ENCODE peak calls at places on chromosomes 4 and X, in nine cellular contexts. One of them, this sample, is unnamed.

GRCh38 chr4:1862055-1862911 is 6.3 kb upstream of the LETM1 start:
- DNase-seq in SK-N-SH: no peak
- DNase-seq in fibroblast of lung: no peak
- DNase-seq in mesenchymal stem cell: no peak
- DNase-seq in neural progenitor cell: no peak
- DNase-seq in aorta: no peak
- DNase-seq in effector memory CD4-positive, alpha-beta T cell: no peak
- DNase-seq in heart right ventricle: no peak
- DNase-seq in adrenal gland: no peak
- DNase-seq in this sample: peak; percentile 85

GRCh38 chr4:59044316-59044715 is 1934.1 kb upstream of the IGFBP7 start:
- DNase-seq in SK-N-SH: no peak
- DNase-seq in fibroblast of lung: no peak
- DNase-seq in mesenchymal stem cell: no peak
- DNase-seq in neural progenitor cell: no peak
- DNase-seq in aorta: no peak
- DNase-seq in effector memory CD4-positive, alpha-beta T cell: no peak
- DNase-seq in heart right ventricle: no peak
- DNase-seq in adrenal gland: no peak
- DNase-seq in this sample: no peak

GRCh38 chr4:155481150-155481549 is 104.4 kb upstream of the MAP9 start:
- DNase-seq in SK-N-SH: no peak
- DNase-seq in fibroblast of lung: no peak
- DNase-seq in mesenchymal stem cell: no peak
- DNase-seq in neural progenitor cell: no peak
- DNase-seq in aorta: no peak
- DNase-seq in effector memory CD4-positive, alpha-beta T cell: no peak
- DNase-seq in heart right ventricle: no peak
- DNase-seq in adrenal gland: no peak
- DNase-seq in this sample: no peak

GRCh38 chr4:148004228-148004813 is 272.4 kb downstream of the ARHGAP10 start:
- DNase-seq in SK-N-SH: no peak
- DNase-seq in fibroblast of lung: no peak
- DNase-seq in mesenchymal stem cell: no peak
- DNase-seq in neural progenitor cell: no peak
- DNase-seq in aorta: no peak
- DNase-seq in effector memory CD4-positive, alpha-beta T cell: no peak
- DNase-seq in heart right ventricle: peak; percentile 47
- DNase-seq in adrenal gland: no peak
- DNase-seq in this sample: no peak

GRCh38 chr4:73734405-73735070 is 5.8 kb upstream of the CXCL8 start:
- DNase-seq in SK-N-SH: no peak
- DNase-seq in fibroblast of lung: peak; percentile 49
- DNase-seq in mesenchymal stem cell: peak; percentile 77
- DNase-seq in neural progenitor cell: no peak
- DNase-seq in aorta: no peak
- DNase-seq in effector memory CD4-positive, alpha-beta T cell: no peak
- DNase-seq in heart right ventricle: no peak
- DNase-seq in adrenal gland: no peak
- DNase-seq in this sample: no peak

GRCh38 chrX:72269671-72270251 is 7.3 kb downstream of the RPS4X start:
- DNase-seq in SK-N-SH: no peak
- DNase-seq in fibroblast of lung: peak; percentile 76
- DNase-seq in mesenchymal stem cell: peak; percentile 69
- DNase-seq in neural progenitor cell: no peak
- DNase-seq in aorta: no peak
- DNase-seq in effector memory CD4-positive, alpha-beta T cell: peak; percentile 18
- DNase-seq in heart right ventricle: no peak
- DNase-seq in adrenal gland: peak; percentile 65
- DNase-seq in this sample: no peak

GRCh38 chr4:80017125-80017854 is 55.7 kb downstream of the ANTXR2 start:
- DNase-seq in SK-N-SH: no peak
- DNase-seq in fibroblast of lung: peak; percentile 95
- DNase-seq in mesenchymal stem cell: peak; percentile 92
- DNase-seq in neural progenitor cell: no peak
- DNase-seq in aorta: no peak
- DNase-seq in effector memory CD4-positive, alpha-beta T cell: no peak
- DNase-seq in heart right ventricle: no peak
- DNase-seq in adrenal gland: no peak
- DNase-seq in this sample: no peak

GRCh38 chrX:23008431-23009099 is 8.8 kb downstream of the DDX53 start:
- DNase-seq in SK-N-SH: peak; percentile 20
- DNase-seq in fibroblast of lung: peak; percentile 49
- DNase-seq in mesenchymal stem cell: peak; percentile 40
- DNase-seq in neural progenitor cell: peak; percentile 44
- DNase-seq in aorta: no peak
- DNase-seq in effector memory CD4-positive, alpha-beta T cell: no peak
- DNase-seq in heart right ventricle: no peak
- DNase-seq in adrenal gland: no peak
- DNase-seq in this sample: peak; percentile 31

GRCh38 chrX:133414399-133415275 is 652 bp downstream of the GPC4 start:
- DNase-seq in SK-N-SH: peak; percentile 51
- DNase-seq in fibroblast of lung: peak; percentile 28
- DNase-seq in mesenchymal stem cell: peak; percentile 30
- DNase-seq in neural progenitor cell: peak; percentile 64
- DNase-seq in aorta: peak; percentile 79
- DNase-seq in effector memory CD4-positive, alpha-beta T cell: no peak
- DNase-seq in heart right ventricle: peak; percentile 31
- DNase-seq in adrenal gland: no peak
- DNase-seq in this sample: peak; percentile 73

GRCh38 chr4:16893141-16893571 is 5.3 kb downstream of the LDB2 start:
- DNase-seq in SK-N-SH: no peak
- DNase-seq in fibroblast of lung: peak; percentile 80
- DNase-seq in mesenchymal stem cell: peak; percentile 18
- DNase-seq in neural progenitor cell: no peak
- DNase-seq in aorta: no peak
- DNase-seq in effector memory CD4-positive, alpha-beta T cell: no peak
- DNase-seq in heart right ventricle: no peak
- DNase-seq in adrenal gland: no peak
- DNase-seq in this sample: no peak

GRCh38 chrX:129115104-129115503 is 408.2 kb downstream of the SMARCA1 start:
- DNase-seq in SK-N-SH: peak; percentile 47
- DNase-seq in fibroblast of lung: peak; percentile 3
- DNase-seq in mesenchymal stem cell: peak; percentile 18
- DNase-seq in neural progenitor cell: peak; percentile 72
- DNase-seq in aorta: no peak
- DNase-seq in effector memory CD4-positive, alpha-beta T cell: no peak
- DNase-seq in heart right ventricle: no peak
- DNase-seq in adrenal gland: peak; percentile 56
- DNase-seq in this sample: peak; percentile 47

GRCh38 chr4:770022-770421 is 55.9 kb downstream of the CPLX1 start:
- DNase-seq in SK-N-SH: no peak
- DNase-seq in fibroblast of lung: no peak
- DNase-seq in mesenchymal stem cell: no peak
- DNase-seq in neural progenitor cell: no peak
- DNase-seq in aorta: no peak
- DNase-seq in effector memory CD4-positive, alpha-beta T cell: no peak
- DNase-seq in heart right ventricle: no peak
- DNase-seq in adrenal gland: no peak
- DNase-seq in this sample: peak; percentile 32
- H3K36me3 ChIP-seq in SK-N-SH: peaks cover 49% of the 10 kb centered on the region
- H3K36me3 ChIP-seq in fibroblast of lung: peaks cover 27% of the 10 kb centered on the region
- H3K36me3 ChIP-seq in mesenchymal stem cell: peaks cover 73% of the 10 kb centered on the region
- H3K36me3 ChIP-seq in neural progenitor cell: peaks cover 14% of the 10 kb centered on the region
- H3K36me3 ChIP-seq in aorta: peaks cover 24% of the 10 kb centered on the region
- H3K36me3 ChIP-seq in effector memory CD4-positive, alpha-beta T cell: peaks cover 25% of the 10 kb centered on the region
- H3K36me3 ChIP-seq in heart right ventricle: peaks cover 36% of the 10 kb centered on the region
- H3K36me3 ChIP-seq in adrenal gland: peaks cover 63% of the 10 kb centered on the region
- H3K36me3 ChIP-seq in this sample: peaks cover 19% of the 10 kb centered on the region

DNA sequence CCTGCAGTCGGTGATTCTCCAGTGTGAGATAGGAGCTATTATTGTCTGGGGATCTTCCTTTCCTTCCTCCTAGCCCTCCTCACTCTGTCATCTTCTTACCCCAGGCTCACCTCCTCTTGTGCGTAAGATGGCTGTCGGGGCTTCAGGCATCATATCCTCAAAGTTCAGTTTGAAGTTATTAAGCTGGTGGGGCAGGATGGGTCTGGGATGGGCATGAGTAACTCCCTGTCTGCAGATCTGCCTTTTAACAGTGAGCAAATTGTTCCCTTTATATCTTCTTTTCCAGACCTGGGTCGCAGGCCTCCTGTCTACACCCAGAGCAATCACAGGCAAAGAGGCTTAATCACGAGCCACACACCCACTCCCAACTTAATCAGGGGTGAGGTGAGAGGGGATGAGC is 900 bp upstream of the MTMR1 start:
- DNase-seq in SK-N-SH: peak; percentile 12
- DNase-seq in fibroblast of lung: no peak
- DNase-seq in mesenchymal stem cell: no peak
- DNase-seq in neural progenitor cell: no peak
- DNase-seq in aorta: no peak
- DNase-seq in effector memory CD4-positive, alpha-beta T cell: no peak
- DNase-seq in heart right ventricle: no peak
- DNase-seq in adrenal gland: no peak
- DNase-seq in this sample: no peak
- H3K4me3 ChIP-seq in SK-N-SH: no peak overlapping the region
- H3K4me3 ChIP-seq in fibroblast of lung: peak overlapping the region; percentile 81
- H3K4me3 ChIP-seq in mesenchymal stem cell: peak overlapping the region; percentile 76
- H3K4me3 ChIP-seq in neural progenitor cell: peak overlapping the region; percentile 58
- H3K4me3 ChIP-seq in aorta: peak overlapping the region; percentile 75
- H3K4me3 ChIP-seq in effector memory CD4-positive, alpha-beta T cell: peak overlapping the region; percentile 59
- H3K4me3 ChIP-seq in heart right ventricle: peak overlapping the region; percentile 57
- H3K4me3 ChIP-seq in adrenal gland: no peak overlapping the region
- H3K4me3 ChIP-seq in this sample: peak overlapping the region; percentile 67

GRCh38 chrX:39396358-39396995 is 595.2 kb downstream of the MID1IP1 start:
- DNase-seq in SK-N-SH: no peak
- DNase-seq in fibroblast of lung: no peak
- DNase-seq in mesenchymal stem cell: no peak
- DNase-seq in neural progenitor cell: peak; percentile 16
- DNase-seq in aorta: no peak
- DNase-seq in effector memory CD4-positive, alpha-beta T cell: no peak
- DNase-seq in heart right ventricle: no peak
- DNase-seq in adrenal gland: no peak
- DNase-seq in this sample: peak; percentile 28

GRCh38 chrX:39399387-39399786 is 598.1 kb downstream of the MID1IP1 start:
- DNase-seq in SK-N-SH: no peak
- DNase-seq in fibroblast of lung: no peak
- DNase-seq in mesenchymal stem cell: no peak
- DNase-seq in neural progenitor cell: no peak
- DNase-seq in aorta: no peak
- DNase-seq in effector memory CD4-positive, alpha-beta T cell: no peak
- DNase-seq in heart right ventricle: no peak
- DNase-seq in adrenal gland: no peak
- DNase-seq in this sample: no peak

GRCh38 chrX:39397561-39398200 is 596.4 kb downstream of the MID1IP1 start:
- DNase-seq in SK-N-SH: peak; percentile 37
- DNase-seq in fibroblast of lung: no peak
- DNase-seq in mesenchymal stem cell: no peak
- DNase-seq in neural progenitor cell: peak; percentile 58
- DNase-seq in aorta: no peak
- DNase-seq in effector memory CD4-positive, alpha-beta T cell: no peak
- DNase-seq in heart right ventricle: no peak
- DNase-seq in adrenal gland: no peak
- DNase-seq in this sample: peak; percentile 19

GRCh38 chrX:39398215-39398972 is 597.1 kb downstream of the MID1IP1 start:
- DNase-seq in SK-N-SH: no peak
- DNase-seq in fibroblast of lung: no peak
- DNase-seq in mesenchymal stem cell: no peak
- DNase-seq in neural progenitor cell: no peak
- DNase-seq in aorta: no peak
- DNase-seq in effector memory CD4-positive, alpha-beta T cell: no peak
- DNase-seq in heart right ventricle: no peak
- DNase-seq in adrenal gland: no peak
- DNase-seq in this sample: no peak

DNA sequence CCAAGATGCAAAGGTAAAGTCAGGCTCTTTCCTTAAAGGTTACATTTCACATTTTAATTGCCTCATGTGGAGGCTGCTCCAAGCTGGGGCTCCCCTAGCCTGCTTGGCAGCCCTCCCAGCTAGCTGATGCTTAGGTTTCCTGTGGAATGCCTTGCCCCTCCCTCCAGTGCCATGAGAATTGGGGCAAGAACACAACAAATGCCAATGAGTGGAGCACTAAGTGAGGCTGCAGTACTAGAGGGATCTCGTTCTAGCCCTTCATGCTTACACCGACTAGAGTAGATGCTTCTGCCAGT is 597.7 kb downstream of the MID1IP1 start:
- DNase-seq in SK-N-SH: no peak
- DNase-seq in fibroblast of lung: no peak
- DNase-seq in mesenchymal stem cell: no peak
- DNase-seq in neural progenitor cell: no peak
- DNase-seq in aorta: no peak
- DNase-seq in effector memory CD4-positive, alpha-beta T cell: no peak
- DNase-seq in heart right ventricle: peak; percentile 13
- DNase-seq in adrenal gland: no peak
- DNase-seq in this sample: no peak
- H3K27me3 ChIP-seq in SK-N-SH: no peaks in the 10 kb centered on the region
- H3K27me3 ChIP-seq in fibroblast of lung: no peaks in the 10 kb centered on the region
- H3K27me3 ChIP-seq in mesenchymal stem cell: no peaks in the 10 kb centered on the region
- H3K27me3 ChIP-seq in neural progenitor cell: no peaks in the 10 kb centered on the region
- H3K27me3 ChIP-seq in aorta: no peaks in the 10 kb centered on the region
- H3K27me3 ChIP-seq in effector memory CD4-positive, alpha-beta T cell: no peaks in the 10 kb centered on the region
- H3K27me3 ChIP-seq in heart right ventricle: no peaks in the 10 kb centered on the region
- H3K27me3 ChIP-seq in adrenal gland: peaks cover 25% of the 10 kb centered on the region
- H3K27me3 ChIP-seq in this sample: no peaks in the 10 kb centered on the region

GRCh38 chr4:84740071-84740470 is 157.1 kb downstream of the CDS1 start:
- DNase-seq in SK-N-SH: no peak
- DNase-seq in fibroblast of lung: no peak
- DNase-seq in mesenchymal stem cell: no peak
- DNase-seq in neural progenitor cell: no peak
- DNase-seq in aorta: no peak
- DNase-seq in effector memory CD4-positive, alpha-beta T cell: no peak
- DNase-seq in heart right ventricle: no peak
- DNase-seq in adrenal gland: no peak
- DNase-seq in this sample: no peak

GRCh38 chr4:84733343-84734033 is 150.6 kb downstream of the CDS1 start:
- DNase-seq in SK-N-SH: no peak
- DNase-seq in fibroblast of lung: no peak
- DNase-seq in mesenchymal stem cell: no peak
- DNase-seq in neural progenitor cell: no peak
- DNase-seq in aorta: no peak
- DNase-seq in effector memory CD4-positive, alpha-beta T cell: no peak
- DNase-seq in heart right ventricle: peak; percentile 54
- DNase-seq in adrenal gland: no peak
- DNase-seq in this sample: no peak

GRCh38 chr4:84734037-84734436 is 151.1 kb downstream of the CDS1 start:
- DNase-seq in SK-N-SH: no peak
- DNase-seq in fibroblast of lung: no peak
- DNase-seq in mesenchymal stem cell: no peak
- DNase-seq in neural progenitor cell: no peak
- DNase-seq in aorta: no peak
- DNase-seq in effector memory CD4-positive, alpha-beta T cell: no peak
- DNase-seq in heart right ventricle: no peak
- DNase-seq in adrenal gland: no peak
- DNase-seq in this sample: no peak

GRCh38 chr4:84737656-84738055 is 154.7 kb downstream of the CDS1 start:
- DNase-seq in SK-N-SH: no peak
- DNase-seq in fibroblast of lung: no peak
- DNase-seq in mesenchymal stem cell: no peak
- DNase-seq in neural progenitor cell: no peak
- DNase-seq in aorta: no peak
- DNase-seq in effector memory CD4-positive, alpha-beta T cell: no peak
- DNase-seq in heart right ventricle: no peak
- DNase-seq in adrenal gland: no peak
- DNase-seq in this sample: no peak

GRCh38 chr4:84738622-84739021 is 155.7 kb downstream of the CDS1 start:
- DNase-seq in SK-N-SH: no peak
- DNase-seq in fibroblast of lung: no peak
- DNase-seq in mesenchymal stem cell: no peak
- DNase-seq in neural progenitor cell: no peak
- DNase-seq in aorta: no peak
- DNase-seq in effector memory CD4-positive, alpha-beta T cell: no peak
- DNase-seq in heart right ventricle: no peak
- DNase-seq in adrenal gland: no peak
- DNase-seq in this sample: no peak
- H3K36me3 ChIP-seq in SK-N-SH: peaks cover 81% of the 10 kb centered on the region
- H3K36me3 ChIP-seq in fibroblast of lung: peaks cover 5% of the 10 kb centered on the region
- H3K36me3 ChIP-seq in mesenchymal stem cell: peaks cover 26% of the 10 kb centered on the region
- H3K36me3 ChIP-seq in neural progenitor cell: peaks cover 9% of the 10 kb centered on the region
- H3K36me3 ChIP-seq in aorta: peaks cover 10% of the 10 kb centered on the region
- H3K36me3 ChIP-seq in effector memory CD4-positive, alpha-beta T cell: no peaks in the 10 kb centered on the region
- H3K36me3 ChIP-seq in heart right ventricle: peaks cover 48% of the 10 kb centered on the region
- H3K36me3 ChIP-seq in adrenal gland: peaks cover 80% of the 10 kb centered on the region
- H3K36me3 ChIP-seq in this sample: peaks cover 9% of the 10 kb centered on the region

This sample was measured in H7.